ENCODE peak calls at places on chromosomes 12 and 14, in five cellular contexts. L is lung, X is HS-27A, D is EH, K is neural crest cell. J is an unnamed sample.
A peak's percentile ranks its signal among the peaks of the same experiment; 100 is the strongest.

GRCh38 chr14:83463500-83464098 is 1929.9 kb upstream of the SEL1L start:
- DNase-seq in L (peak; percentile 36), X (peak; percentile 63), D (peak; percentile 41), K (peak; percentile 54), J (peak; percentile 27)

GRCh38 chr12:18139989-18140596 is 50.1 kb upstream of the RERGL start:
- DNase-seq in L (no peak), X (no peak), D (peak; percentile 13), K (no peak), J (peak; percentile 73)

GRCh38 chr14:21039059-21039422 is 3.1 kb upstream of the RNASE7 start:
- DNase-seq in L (peak; percentile 59), X (no peak), D (peak; percentile 66), K (no peak), J (peak; percentile 87)

GRCh38 chr12:76074701-76075336 is 9.7 kb downstream of the NAP1L1 start:
- DNase-seq in L (no peak), X (no peak), D (no peak), K (no peak), J (no peak)

GRCh38 chr14:26448181-26448855 is 149.5 kb downstream of the NOVA1 start:
- DNase-seq in L (no peak), X (no peak), D (no peak), K (no peak), J (no peak)

GRCh38 chr12:53217049-53217929 is 10.2 kb upstream of the ITGB7 start:
- DNase-seq in L (peak; percentile 68), X (no peak), D (peak; percentile 52), K (no peak), J (peak; percentile 44)

GRCh38 chr12:49357099-49357678 is 10.1 kb upstream of the SPATS2 start:
- DNase-seq in L (no peak), X (no peak), D (peak; percentile 73), K (no peak), J (peak; percentile 87)

GRCh38 chr12:116771651-116772050 is 33.5 kb downstream of the RNFT2 start:
- DNase-seq in L (no peak), X (no peak), D (no peak), K (no peak), J (no peak)

GRCh38 chr12:15726029-15726756 is 63.0 kb downstream of the EPS8 start:
- DNase-seq in L (no peak), X (no peak), D (peak; percentile 28), K (no peak), J (peak; percentile 35)

GRCh38 chr12:26971963-26972362 is 33.7 kb downstream of the FGFR1OP2 start:
- DNase-seq in L (no peak), X (no peak), D (no peak), K (no peak), J (no peak)

GRCh38 chr12:122944588-122944987 is 21.7 kb downstream of the ABCB9 start:
- DNase-seq in L (no peak), X (no peak), D (peak; percentile 50), K (peak; percentile 28), J (no peak)

GRCh38 chr12:32560520-32560919 is 118.6 kb upstream of the DNM1L start:
- DNase-seq in L (no peak), X (no peak), D (no peak), K (no peak), J (no peak)

GRCh38 chr12:16611146-16611545 is 5.2 kb upstream of the LMO3 start:
- DNase-seq in L (no peak), X (no peak), D (no peak), K (no peak), J (no peak)

GRCh38 chr14:24664366-24664765 is 30.4 kb upstream of the GZMB start:
- DNase-seq in L (no peak), X (no peak), D (no peak), K (no peak), J (no peak)

J was measured in fibroblast of the aortic adventitia.